ENCODE peak calls at places on chromosomes 7 and 10, in eight cellular contexts. One of them, this sample, is unnamed.

GRCh38 chr10:72842164-72842563 is 51.4 kb upstream of the OIT3 start:
- DNase-seq in neural progenitor cell: no peak
- DNase-seq in WTC11: no peak
- DNase-seq in body of pancreas: no peak
- DNase-seq in PC-3: no peak
- DNase-seq in D721Med: no peak
- DNase-seq in heart left ventricle: no peak
- DNase-seq in lung: no peak
- DNase-seq in this sample: no peak

GRCh38 chr10:18689498-18689897 is 30.3 kb downstream of the ARL5B start:
- DNase-seq in neural progenitor cell: peak
- DNase-seq in WTC11: no peak
- DNase-seq in body of pancreas: no peak
- DNase-seq in PC-3: peak
- DNase-seq in D721Med: no peak
- DNase-seq in heart left ventricle: no peak
- DNase-seq in lung: no peak
- DNase-seq in this sample: no peak

GRCh38 chr7:93890464-93891068 is at the start of gene TFPI2:
- DNase-seq in neural progenitor cell: peak
- DNase-seq in WTC11: peak
- DNase-seq in body of pancreas: peak
- DNase-seq in PC-3: peak
- DNase-seq in D721Med: no peak
- DNase-seq in heart left ventricle: peak
- DNase-seq in lung: no peak
- DNase-seq in this sample: peak

GRCh38 chr10:24054421-24054820 is 154.5 kb upstream of the KIAA1217 start:
- DNase-seq in neural progenitor cell: no peak
- DNase-seq in WTC11: no peak
- DNase-seq in body of pancreas: no peak
- DNase-seq in PC-3: peak
- DNase-seq in D721Med: no peak
- DNase-seq in heart left ventricle: no peak
- DNase-seq in lung: no peak
- DNase-seq in this sample: no peak

GRCh38 chr7:51973942-51974341 is 657.3 kb upstream of the COBL start:
- DNase-seq in neural progenitor cell: peak
- DNase-seq in WTC11: no peak
- DNase-seq in body of pancreas: no peak
- DNase-seq in PC-3: no peak
- DNase-seq in D721Med: no peak
- DNase-seq in heart left ventricle: no peak
- DNase-seq in lung: no peak
- DNase-seq in this sample: no peak

GRCh38 chr7:141754939-141755338 is 9.0 kb upstream of the TAS2R3 start:
- DNase-seq in neural progenitor cell: peak
- DNase-seq in WTC11: peak
- DNase-seq in body of pancreas: no peak
- DNase-seq in PC-3: peak
- DNase-seq in D721Med: no peak
- DNase-seq in heart left ventricle: no peak
- DNase-seq in lung: no peak
- DNase-seq in this sample: peak

GRCh38 chr7:39089194-39089593 is 111.5 kb downstream of the POU6F2 start:
- DNase-seq in neural progenitor cell: no peak
- DNase-seq in WTC11: no peak
- DNase-seq in body of pancreas: no peak
- DNase-seq in PC-3: no peak
- DNase-seq in D721Med: no peak
- DNase-seq in heart left ventricle: no peak
- DNase-seq in lung: no peak
- DNase-seq in this sample: no peak

GRCh38 chr10:71395621-71396020 is 1.1 kb upstream of the CDH23 start:
- DNase-seq in neural progenitor cell: no peak
- DNase-seq in WTC11: no peak
- DNase-seq in body of pancreas: no peak
- DNase-seq in PC-3: no peak
- DNase-seq in D721Med: no peak
- DNase-seq in heart left ventricle: no peak
- DNase-seq in lung: no peak
- DNase-seq in this sample: no peak

GRCh38 chr7:23662124-23662982 is 17.6 kb upstream of the FAM221A start:
- DNase-seq in neural progenitor cell: peak
- DNase-seq in WTC11: peak
- DNase-seq in body of pancreas: no peak
- DNase-seq in PC-3: no peak
- DNase-seq in D721Med: no peak
- DNase-seq in heart left ventricle: no peak
- DNase-seq in lung: no peak
- DNase-seq in this sample: no peak

GRCh38 chr7:156836443-156836842 is 56.5 kb downstream of the LMBR1 start:
- DNase-seq in neural progenitor cell: no peak
- DNase-seq in WTC11: no peak
- DNase-seq in body of pancreas: no peak
- DNase-seq in PC-3: no peak
- DNase-seq in D721Med: no peak
- DNase-seq in heart left ventricle: no peak
- DNase-seq in lung: no peak
- DNase-seq in this sample: no peak

GRCh38 chr10:95217476-95217875 is 23.4 kb downstream of the ACSM6 start:
- DNase-seq in neural progenitor cell: no peak
- DNase-seq in WTC11: no peak
- DNase-seq in body of pancreas: no peak
- DNase-seq in PC-3: peak
- DNase-seq in D721Med: no peak
- DNase-seq in heart left ventricle: no peak
- DNase-seq in lung: no peak
- DNase-seq in this sample: no peak

GRCh38 chr7:32929430-32930161 is 27.6 kb upstream of the FKBP9 start:
- DNase-seq in neural progenitor cell: no peak
- DNase-seq in WTC11: no peak
- DNase-seq in body of pancreas: no peak
- DNase-seq in PC-3: no peak
- DNase-seq in D721Med: no peak
- DNase-seq in heart left ventricle: no peak
- DNase-seq in lung: no peak
- DNase-seq in this sample: no peak

GRCh38 chr10:71613303-71613777 is 106.2 kb downstream of the C10orf105 start:
- DNase-seq in neural progenitor cell: no peak
- DNase-seq in WTC11: no peak
- DNase-seq in body of pancreas: no peak
- DNase-seq in PC-3: peak
- DNase-seq in D721Med: no peak
- DNase-seq in heart left ventricle: no peak
- DNase-seq in lung: no peak
- DNase-seq in this sample: no peak

GRCh38 chr10:74453151-74453550 is 302.1 kb downstream of the ADK start:
- DNase-seq in neural progenitor cell: no peak
- DNase-seq in WTC11: no peak
- DNase-seq in body of pancreas: no peak
- DNase-seq in PC-3: no peak
- DNase-seq in D721Med: no peak
- DNase-seq in heart left ventricle: no peak
- DNase-seq in lung: no peak
- DNase-seq in this sample: no peak

GRCh38 chr10:132628966-132629900 is 91.6 kb downstream of the INPP5A start:
- DNase-seq in neural progenitor cell: no peak
- DNase-seq in WTC11: peak
- DNase-seq in body of pancreas: peak
- DNase-seq in PC-3: no peak
- DNase-seq in D721Med: no peak
- DNase-seq in heart left ventricle: peak
- DNase-seq in lung: no peak
- DNase-seq in this sample: no peak

GRCh38 chr10:48608926-48609325 is 4.1 kb upstream of the ARHGAP22 start:
- DNase-seq in neural progenitor cell: no peak
- DNase-seq in WTC11: no peak
- DNase-seq in body of pancreas: no peak
- DNase-seq in PC-3: no peak
- DNase-seq in D721Med: no peak
- DNase-seq in heart left ventricle: no peak
- DNase-seq in lung: peak
- DNase-seq in this sample: no peak

GRCh38 chr7:105800442-105800841 is 76.0 kb downstream of the ATXN7L1 start:
- DNase-seq in neural progenitor cell: no peak
- DNase-seq in WTC11: no peak
- DNase-seq in body of pancreas: no peak
- DNase-seq in PC-3: no peak
- DNase-seq in D721Med: no peak
- DNase-seq in heart left ventricle: no peak
- DNase-seq in lung: no peak
- DNase-seq in this sample: peak

GRCh38 chr7:146768941-146769340 is 652.3 kb downstream of the CNTNAP2 start:
- DNase-seq in neural progenitor cell: no peak
- DNase-seq in WTC11: no peak
- DNase-seq in body of pancreas: peak
- DNase-seq in PC-3: no peak
- DNase-seq in D721Med: no peak
- DNase-seq in heart left ventricle: no peak
- DNase-seq in lung: no peak
- DNase-seq in this sample: no peak
- TF ChIP-seq CTCF in neural progenitor cell: no peak
- TF ChIP-seq CTCF in WTC11: no peak
- TF ChIP-seq CTCF in body of pancreas: no peak
- TF ChIP-seq CTCF in PC-3: no peak
- TF ChIP-seq CTCF in D721Med: no peak
- TF ChIP-seq CTCF in heart left ventricle: no peak
- TF ChIP-seq CTCF in lung: no peak
- TF ChIP-seq CTCF in this sample: no peak

GRCh38 chr7:134405299-134405698 is 53.6 kb downstream of the AKR1B1 start:
- DNase-seq in neural progenitor cell: no peak
- DNase-seq in WTC11: no peak
- DNase-seq in body of pancreas: no peak
- DNase-seq in PC-3: no peak
- DNase-seq in D721Med: no peak
- DNase-seq in heart left ventricle: no peak
- DNase-seq in lung: no peak
- DNase-seq in this sample: no peak

GRCh38 chr7:134406431-134406830 is 52.5 kb downstream of the AKR1B1 start:
- DNase-seq in neural progenitor cell: no peak
- DNase-seq in WTC11: no peak
- DNase-seq in body of pancreas: no peak
- DNase-seq in PC-3: no peak
- DNase-seq in D721Med: no peak
- DNase-seq in heart left ventricle: no peak
- DNase-seq in lung: no peak
- DNase-seq in this sample: no peak

GRCh38 chr7:134403062-134403461 is 55.8 kb downstream of the AKR1B1 start:
- DNase-seq in neural progenitor cell: no peak
- DNase-seq in WTC11: no peak
- DNase-seq in body of pancreas: no peak
- DNase-seq in PC-3: no peak
- DNase-seq in D721Med: no peak
- DNase-seq in heart left ventricle: no peak
- DNase-seq in lung: no peak
- DNase-seq in this sample: no peak

GRCh38 chr7:134395604-134396003 is 63.3 kb downstream of the AKR1B1 start:
- DNase-seq in neural progenitor cell: no peak
- DNase-seq in WTC11: no peak
- DNase-seq in body of pancreas: no peak
- DNase-seq in PC-3: no peak
- DNase-seq in D721Med: no peak
- DNase-seq in heart left ventricle: no peak
- DNase-seq in lung: no peak
- DNase-seq in this sample: no peak

DNA sequence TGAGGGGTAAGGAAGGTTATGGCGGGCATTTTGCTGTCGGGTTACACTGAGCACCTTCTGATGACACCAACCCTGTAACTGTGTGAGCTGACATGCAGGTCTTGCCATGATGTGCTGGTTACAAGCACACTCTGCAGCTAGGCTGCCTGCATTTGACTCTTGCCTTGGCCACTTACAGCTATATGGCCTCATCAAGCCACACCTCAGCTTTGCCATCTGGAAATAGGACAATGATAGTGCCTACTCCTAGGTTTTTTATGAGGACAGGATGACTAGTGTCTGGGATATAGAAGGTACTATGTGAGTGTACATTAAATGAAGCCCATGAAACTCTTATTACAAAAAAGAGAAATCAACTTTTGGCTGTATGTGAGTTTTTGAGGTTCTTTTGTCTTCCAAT is 58.0 kb downstream of the AKR1B1 start:
- DNase-seq in neural progenitor cell: no peak
- DNase-seq in WTC11: no peak
- DNase-seq in body of pancreas: no peak
- DNase-seq in PC-3: no peak
- DNase-seq in D721Med: no peak
- DNase-seq in heart left ventricle: no peak
- DNase-seq in lung: no peak
- DNase-seq in this sample: no peak
- TF ChIP-seq CTCF in neural progenitor cell: no peak
- TF ChIP-seq CTCF in WTC11: no peak
- TF ChIP-seq CTCF in body of pancreas: no peak
- TF ChIP-seq CTCF in PC-3: no peak
- TF ChIP-seq CTCF in D721Med: no peak
- TF ChIP-seq CTCF in heart left ventricle: no peak
- TF ChIP-seq CTCF in lung: no peak
- TF ChIP-seq CTCF in this sample: no peak

GRCh38 chr10:13417459-13418126 is 69.5 kb upstream of the SEPHS1 start:
- DNase-seq in neural progenitor cell: no peak
- DNase-seq in WTC11: no peak
- DNase-seq in body of pancreas: no peak
- DNase-seq in PC-3: no peak
- DNase-seq in D721Med: no peak
- DNase-seq in heart left ventricle: no peak
- DNase-seq in lung: no peak
- DNase-seq in this sample: no peak

GRCh38 chr10:13414137-13414536 is 66.0 kb upstream of the SEPHS1 start:
- DNase-seq in neural progenitor cell: no peak
- DNase-seq in WTC11: no peak
- DNase-seq in body of pancreas: no peak
- DNase-seq in PC-3: no peak
- DNase-seq in D721Med: no peak
- DNase-seq in heart left ventricle: no peak
- DNase-seq in lung: no peak
- DNase-seq in this sample: no peak

GRCh38 chr10:13412894-13413293 is 64.8 kb upstream of the SEPHS1 start:
- DNase-seq in neural progenitor cell: no peak
- DNase-seq in WTC11: no peak
- DNase-seq in body of pancreas: no peak
- DNase-seq in PC-3: no peak
- DNase-seq in D721Med: no peak
- DNase-seq in heart left ventricle: no peak
- DNase-seq in lung: no peak
- DNase-seq in this sample: no peak

GRCh38 chr10:13416760-13417159 is 68.7 kb upstream of the SEPHS1 start:
- DNase-seq in neural progenitor cell: no peak
- DNase-seq in WTC11: no peak
- DNase-seq in body of pancreas: no peak
- DNase-seq in PC-3: no peak
- DNase-seq in D721Med: no peak
- DNase-seq in heart left ventricle: no peak
- DNase-seq in lung: no peak
- DNase-seq in this sample: no peak

GRCh38 chr10:13414855-13415254 is 66.8 kb upstream of the SEPHS1 start:
- DNase-seq in neural progenitor cell: peak
- DNase-seq in WTC11: peak
- DNase-seq in body of pancreas: peak
- DNase-seq in PC-3: peak
- DNase-seq in D721Med: no peak
- DNase-seq in heart left ventricle: no peak
- DNase-seq in lung: no peak
- DNase-seq in this sample: peak
- TF ChIP-seq CTCF in neural progenitor cell: peak
- TF ChIP-seq CTCF in WTC11: no peak
- TF ChIP-seq CTCF in body of pancreas: peak
- TF ChIP-seq CTCF in PC-3: peak
- TF ChIP-seq CTCF in D721Med: peak
- TF ChIP-seq CTCF in heart left ventricle: no peak
- TF ChIP-seq CTCF in lung: no peak
- TF ChIP-seq CTCF in this sample: no peak

GRCh38 chr7:158355456-158356065 is 232.1 kb downstream of the PTPRN2 start:
- DNase-seq in neural progenitor cell: peak
- DNase-seq in WTC11: peak
- DNase-seq in body of pancreas: no peak
- DNase-seq in PC-3: peak
- DNase-seq in D721Med: no peak
- DNase-seq in heart left ventricle: no peak
- DNase-seq in lung: no peak
- DNase-seq in this sample: no peak
- TF ChIP-seq CTCF in neural progenitor cell: peak
- TF ChIP-seq CTCF in WTC11: peak
- TF ChIP-seq CTCF in body of pancreas: no peak
- TF ChIP-seq CTCF in PC-3: peak
- TF ChIP-seq CTCF in D721Med: no peak
- TF ChIP-seq CTCF in heart left ventricle: no peak
- TF ChIP-seq CTCF in lung: no peak
- TF ChIP-seq CTCF in this sample: no peak

This sample was measured in activated CD8-positive, alpha-beta T cell treated with anti-CD3 and anti-CD28 coated beads for 36 hours.